ENCODE peak calls at places on chromosomes 3 and 15, in five cellular contexts. F is H1, V is HCT116, J is GM12878, A is K562. D is an unnamed sample.
A peak's percentile ranks its signal among the peaks of the same experiment; 100 is the strongest.

GRCh38 chr3:98602078-98602678 is 8.8 kb upstream of the CPOX start:
- DNase-seq in F (no peak), V (peak; percentile 71), J (peak; percentile 55), A (peak; percentile 49), D (peak; percentile 51)

GRCh38 chr3:45207471-45207870 is 18.6 kb downstream of the TMEM158 start:
- DNase-seq in F (no peak), V (no peak), J (no peak), A (no peak), D (no peak)

GRCh38 chr3:184562875-184563568 is 1.4 kb downstream of the EPHB3 start:
- DNase-seq in F (no peak), V (no peak), J (no peak), A (no peak), D (peak; percentile 65)

GRCh38 chr3:172285844-172286243 is 162.4 kb downstream of the GHSR start:
- DNase-seq in F (no peak), V (no peak), J (no peak), A (no peak), D (no peak)

GRCh38 chr3:150376001-150376848 is 31.9 kb upstream of the TSC22D2 start:
- DNase-seq in F (no peak), V (no peak), J (no peak), A (no peak), D (no peak)

GRCh38 chr3:151430821-151431484 is 29.9 kb downstream of the IGSF10 start:
- DNase-seq in F (no peak), V (no peak), J (no peak), A (no peak), D (no peak)

GRCh38 chr3:100226712-100227429 is 33.9 kb upstream of the TBC1D23 start:
- DNase-seq in F (no peak), V (no peak), J (no peak), A (peak; percentile 55), D (no peak)

GRCh38 chr3:150760431-150761200 is 2.4 kb downstream of the SIAH2 start:
- DNase-seq in F (no peak), V (no peak), J (peak; percentile 45), A (no peak), D (no peak)

GRCh38 chr3:13792512-13793347 is 87.1 kb downstream of the WNT7A start:
- DNase-seq in F (no peak), V (no peak), J (no peak), A (no peak), D (no peak)

GRCh38 chr15:99438222-99438592 is 127.6 kb upstream of the MEF2A start:
- DNase-seq in F (no peak), V (no peak), J (no peak), A (no peak), D (no peak)

GRCh38 chr15:59696332-59696731 is 7.2 kb upstream of the BNIP2 start:
- DNase-seq in F (no peak), V (no peak), J (no peak), A (peak; percentile 52), D (no peak)

GRCh38 chr15:67549736-67550135 is 7.2 kb downstream of the MAP2K5 start:
- DNase-seq in F (no peak), V (no peak), J (no peak), A (no peak), D (no peak)

GRCh38 chr3:139533781-139534443 is 5.6 kb downstream of the RBP1 start:
- DNase-seq in F (no peak), V (peak; percentile 69), J (no peak), A (peak; percentile 17), D (no peak)

GRCh38 chr15:65192016-65192415 is 6.9 kb upstream of the CLPX start:
- DNase-seq in F (no peak), V (peak; percentile 49), J (no peak), A (peak; percentile 62), D (peak; percentile 65)

GRCh38 chr15:58469432-58470353 is 37.9 kb downstream of the LIPC start:
- DNase-seq in F (no peak), V (peak; percentile 69), J (no peak), A (no peak), D (no peak)

GRCh38 chr3:127081001-127081720 is 98.2 kb downstream of the PLXNA1 start:
- DNase-seq in F (no peak), V (no peak), J (no peak), A (no peak), D (no peak)

GRCh38 chr3:178078933-178079332 is 457.3 kb upstream of the KCNMB2 start:
- DNase-seq in F (no peak), V (no peak), J (no peak), A (no peak), D (no peak)

GRCh38 chr3:17307889-17308288 is 423.1 kb downstream of the PLCL2 start:
- DNase-seq in F (no peak), V (no peak), J (no peak), A (no peak), D (no peak)
- TF ChIP-seq JUND in F (no peak), V (no peak), J (no peak), A (no peak), D (no peak)

GRCh38 chr3:55009372-55009771 is 81.5 kb upstream of the LRTM1 start:
- DNase-seq in F (no peak), V (no peak), J (no peak), A (no peak), D (no peak)

GRCh38 chr3:55013145-55013544 is 85.3 kb upstream of the LRTM1 start:
- DNase-seq in F (no peak), V (no peak), J (no peak), A (no peak), D (no peak)

GRCh38 chr3:55017876-55018275 is 90.0 kb upstream of the LRTM1 start:
- DNase-seq in F (no peak), V (no peak), J (no peak), A (no peak), D (no peak)

GRCh38 chr3:55012091-55012490 is 84.2 kb upstream of the LRTM1 start:
- DNase-seq in F (no peak), V (no peak), J (no peak), A (no peak), D (no peak)

DNA sequence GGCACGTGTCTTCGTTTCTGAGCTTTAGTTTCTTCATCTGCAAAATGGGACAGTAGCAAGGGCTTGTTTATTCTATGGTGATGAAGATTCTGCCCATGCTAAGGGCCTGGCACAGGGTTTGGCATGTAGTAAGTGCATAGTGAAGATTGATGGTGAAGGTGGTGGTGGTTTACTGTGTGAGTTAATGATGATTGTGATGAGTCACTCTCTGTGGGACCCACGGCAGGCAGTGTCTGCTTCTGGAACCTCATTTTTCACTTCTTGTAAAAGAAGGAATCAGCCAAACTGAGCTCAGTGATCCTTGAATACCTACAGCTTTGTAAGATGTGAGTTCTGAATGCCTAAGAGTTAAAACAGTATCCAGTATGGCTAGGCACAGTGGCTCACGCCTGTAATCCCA is 86.2 kb upstream of the LRTM1 start:
- DNase-seq in F (no peak), V (no peak), J (no peak), A (no peak), D (no peak)
- TF ChIP-seq JUND in F (no peak), V (no peak), J (no peak), A (no peak), D (no peak)

GRCh38 chr3:29764059-29764458 is 483.2 kb downstream of the RBMS3 start:
- DNase-seq in F (no peak), V (no peak), J (no peak), A (no peak), D (no peak)
- TF ChIP-seq JUND in F (no peak), V (no peak), J (no peak), A (no peak), D (no peak)

GRCh38 chr3:190384241-190384863 is 3.6 kb upstream of the CLDN16 start:
- DNase-seq in F (no peak), V (peak; percentile 87), J (peak; percentile 19), A (no peak), D (peak; percentile 97)
- TF ChIP-seq JUND in F (no peak), V (no peak), J (no peak), A (no peak), D (no peak)

D was measured in T47D.